ENCODE peak calls at places on chromosomes 1 and 21, in six cellular contexts. T is NT2/D1, I is heart right ventricle, A is cardiac muscle cell, J is stomach, O is aorta. D is an unnamed sample.
A peak's percentile ranks its signal among the peaks of the same experiment; 100 is the strongest.

GRCh38 chr21:25370311-25370744 is 237.0 kb downstream of the MRPL39 start:
- DNase-seq in T (no peak), I (no peak), A (peak; percentile 83), J (no peak), O (no peak), D (no peak)

GRCh38 chr1:191206808-191207207 is 729.1 kb upstream of the BRINP3 start:
- DNase-seq in T (no peak), I (no peak), A (no peak), J (no peak), O (no peak), D (no peak)

GRCh38 chr1:82625562-82625961 is 824.8 kb downstream of the ADGRL2 start:
- DNase-seq in T (no peak), I (no peak), A (no peak), J (no peak), O (no peak), D (no peak)

GRCh38 chr1:234756066-234756783 is 146.2 kb upstream of the IRF2BP2 start:
- DNase-seq in T (no peak), I (no peak), A (peak; percentile 51), J (no peak), O (no peak), D (no peak)

GRCh38 chr1:28737245-28738137 is 751 bp downstream of the YTHDF2 start:
- DNase-seq in T (peak; percentile 62), I (peak; percentile 29), A (peak; percentile 59), J (peak; percentile 48), O (peak; percentile 78), D (peak; percentile 90)

GRCh38 chr21:38470762-38471161 is 27.5 kb downstream of the ERG start:
- DNase-seq in T (no peak), I (no peak), A (peak; percentile 61), J (no peak), O (no peak), D (no peak)

GRCh38 chr1:150257624-150258274 is at the start of gene CA14:
- DNase-seq in T (peak; percentile 59), I (no peak), A (no peak), J (no peak), O (no peak), D (peak; percentile 56)

GRCh38 chr1:9181176-9181906 is 52.4 kb upstream of the GPR157 start:
- DNase-seq in T (no peak), I (peak; percentile 70), A (peak; percentile 78), J (peak; percentile 74), O (peak; percentile 93), D (peak; percentile 95)

GRCh38 chr1:181718034-181718433 is 234.7 kb downstream of the CACNA1E start:
- DNase-seq in T (no peak), I (no peak), A (no peak), J (no peak), O (no peak), D (no peak)

GRCh38 chr21:45979141-45979631 is 2.4 kb upstream of the COL6A1 start:
- DNase-seq in T (no peak), I (no peak), A (no peak), J (no peak), O (peak; percentile 73), D (peak; percentile 64)

GRCh38 chr1:113388621-113389355 is 1.5 kb upstream of the MAGI3 start:
- DNase-seq in T (no peak), I (peak; percentile 42), A (no peak), J (peak; percentile 53), O (no peak), D (peak; percentile 25)

GRCh38 chr1:200180821-200181220 is 153.3 kb downstream of the NR5A2 start:
- DNase-seq in T (no peak), I (peak; percentile 7), A (peak; percentile 52), J (no peak), O (no peak), D (no peak)

GRCh38 chr1:152188673-152189591 is 29.9 kb upstream of the RPTN start:
- DNase-seq in T (peak; percentile 93), I (peak; percentile 65), A (peak; percentile 86), J (peak; percentile 79), O (peak; percentile 93), D (peak; percentile 59)

GRCh38 chr1:119279441-119280415 is 88.9 kb upstream of the HAO2 start:
- DNase-seq in T (no peak), I (no peak), A (peak; percentile 82), J (no peak), O (no peak), D (no peak)

GRCh38 chr1:244450597-244451538 is 841 bp downstream of the ADSS2 start:
- DNase-seq in T (no peak), I (peak; percentile 42), A (peak; percentile 76), J (peak; percentile 38), O (peak; percentile 89), D (peak; percentile 61)

GRCh38 chr1:66044912-66045311 is 252.2 kb downstream of the PDE4B start:
- DNase-seq in T (no peak), I (no peak), A (no peak), J (no peak), O (no peak), D (no peak)

GRCh38 chr1:231827337-231828105 is 200.9 kb downstream of the DISC1 start:
- DNase-seq in T (no peak), I (no peak), A (peak; percentile 76), J (no peak), O (no peak), D (no peak)

GRCh38 chr1:154519661-154520060 is 17.4 kb upstream of the SHE start:
- DNase-seq in T (no peak), I (no peak), A (no peak), J (no peak), O (no peak), D (no peak)

GRCh38 chr1:91057784-91058183 is 35.9 kb upstream of the ZNF644 start:
- DNase-seq in T (no peak), I (no peak), A (no peak), J (no peak), O (no peak), D (no peak)

GRCh38 chr1:38208720-38209632 is 162.4 kb upstream of the POU3F1 start:
- DNase-seq in T (no peak), I (no peak), A (peak; percentile 11), J (no peak), O (no peak), D (no peak)

GRCh38 chr1:82755671-82756070 is 954.9 kb downstream of the ADGRL2 start:
- DNase-seq in T (no peak), I (no peak), A (no peak), J (no peak), O (no peak), D (no peak)

GRCh38 chr1:184222561-184223157 is 164.2 kb upstream of the C1orf21 start:
- DNase-seq in T (peak; percentile 30), I (peak; percentile 56), A (peak; percentile 73), J (peak; percentile 53), O (peak; percentile 74), D (peak; percentile 68)

GRCh38 chr1:52139817-52140540 is 1.9 kb upstream of the ZFYVE9 start:
- DNase-seq in T (no peak), I (no peak), A (peak; percentile 92), J (no peak), O (no peak), D (no peak)

GRCh38 chr1:187794561-187794960 is 965.8 kb downstream of the PLA2G4A start:
- DNase-seq in T (no peak), I (no peak), A (no peak), J (no peak), O (no peak), D (no peak)

GRCh38 chr1:117046781-117047180 is 13.3 kb upstream of the TTF2 start:
- DNase-seq in T (no peak), I (no peak), A (no peak), J (no peak), O (no peak), D (no peak)

GRCh38 chr1:109398343-109399225 is 866 bp upstream of the SORT1 start:
- DNase-seq in T (no peak), I (no peak), A (no peak), J (no peak), O (no peak), D (no peak)

GRCh38 chr1:2539312-2539907 is 9.3 kb upstream of the HES5 start:
- DNase-seq in T (no peak), I (no peak), A (no peak), J (no peak), O (no peak), D (peak; percentile 87)

GRCh38 chr1:152535774-152536173 is 21.5 kb downstream of the CRCT1 start:
- DNase-seq in T (no peak), I (no peak), A (no peak), J (no peak), O (no peak), D (no peak)

GRCh38 chr1:59879556-59879955 is 47.0 kb downstream of the CYP2J2 start:
- DNase-seq in T (peak; percentile 87), I (peak; percentile 58), A (peak; percentile 90), J (peak; percentile 87), O (no peak), D (peak; percentile 26)

DNA sequence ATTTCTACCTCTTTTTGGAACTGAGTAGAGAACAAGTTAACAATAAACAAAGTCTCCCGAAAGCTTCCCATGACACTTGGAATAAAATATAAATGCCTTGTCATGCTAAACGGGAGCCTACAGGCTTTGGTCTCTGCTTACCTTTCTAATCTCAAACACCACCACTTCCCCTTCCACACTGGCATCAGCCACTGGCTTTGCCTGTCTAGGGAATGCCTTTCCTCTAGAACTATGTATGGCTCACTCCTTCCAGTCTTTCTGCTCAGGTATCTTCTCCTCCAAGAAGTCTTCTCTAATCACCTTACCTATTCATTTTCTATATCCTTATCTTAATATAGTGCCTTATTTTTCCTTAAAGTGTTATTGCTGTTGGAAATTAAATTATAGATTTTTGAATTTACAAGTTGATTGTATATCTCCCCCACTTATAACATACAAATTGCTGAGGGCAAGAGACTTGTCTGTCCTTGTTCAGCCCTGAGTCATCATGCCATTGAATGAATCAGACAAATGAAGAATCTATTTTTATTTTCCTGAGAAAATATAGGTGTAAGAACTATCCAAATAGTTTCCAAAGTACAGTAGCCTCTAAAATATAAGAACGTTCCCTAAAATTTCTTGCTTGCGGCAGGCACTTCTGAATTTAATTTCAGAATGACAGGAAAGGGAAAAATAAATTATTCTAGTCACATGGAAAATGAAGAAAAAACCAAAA is 119.2 kb downstream of the TM2D1 start:
- DNase-seq in T (no peak), I (no peak), A (peak; percentile 25), J (no peak), O (no peak), D (no peak)
- H3K4me3 ChIP-seq in T (no peak overlapping the region), I (no peak overlapping the region), A (no peak overlapping the region), J (no peak overlapping the region), O (no peak overlapping the region), D (no peak overlapping the region)

DNA sequence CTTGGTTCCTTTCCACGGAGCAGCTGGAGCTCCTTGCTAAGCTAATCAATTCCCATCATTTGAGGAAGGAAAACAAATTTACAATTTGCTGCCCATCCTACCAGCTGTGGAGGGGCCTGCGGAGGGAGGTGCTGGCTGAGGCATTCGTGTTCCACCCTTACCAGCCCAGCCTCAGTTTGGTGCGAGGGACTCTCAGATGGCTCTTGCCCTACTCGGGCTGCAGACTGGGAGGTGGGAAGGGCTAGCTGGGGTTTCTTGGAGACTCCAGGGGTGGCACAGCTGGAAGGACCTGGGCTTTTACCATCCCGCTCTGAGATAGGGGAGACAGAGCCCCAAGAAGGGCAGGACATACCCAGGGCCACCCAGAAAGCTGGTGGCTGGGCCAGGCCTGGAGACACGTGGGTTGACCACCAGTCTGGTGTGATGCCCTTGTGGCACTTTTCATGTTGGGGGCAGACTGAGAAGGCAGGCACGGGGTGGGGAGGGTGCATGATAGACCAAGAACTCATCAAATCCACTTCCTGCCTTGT is 17.7 kb downstream of the DISP3 start:
- DNase-seq in T (no peak), I (no peak), A (no peak), J (no peak), O (no peak), D (no peak)
- H3K27me3 ChIP-seq in T (no peaks in the 10 kb centered on the region), I (peaks cover 28% of the 10 kb centered on the region), A (no peaks in the 10 kb centered on the region), J (peaks cover 69% of the 10 kb centered on the region), O (no peaks in the 10 kb centered on the region), D (no peaks in the 10 kb centered on the region)

GRCh38 chr1:156951371-156951770 is 30.9 kb downstream of the LRRC71 start:
- DNase-seq in T (no peak), I (no peak), A (no peak), J (no peak), O (no peak), D (no peak)
- H3K36me3 ChIP-seq in T (peaks cover 97% of the 10 kb centered on the region), I (peaks cover 97% of the 10 kb centered on the region), A (peaks cover 21% of the 10 kb centered on the region), J (peaks cover 98% of the 10 kb centered on the region), O (peaks cover under 1% of the 10 kb centered on the region), D (peaks cover 43% of the 10 kb centered on the region)

GRCh38 chr21:43712268-43712942 is 6.5 kb upstream of the PDXK start:
- DNase-seq in T (no peak), I (no peak), A (no peak), J (peak; percentile 84), O (peak; percentile 83), D (peak; percentile 57)
- H3K4me3 ChIP-seq in T (peak overlapping the region; percentile 27), I (no peak overlapping the region), A (no peak overlapping the region), J (no peak overlapping the region), O (no peak overlapping the region), D (no peak overlapping the region)